ENCODE peak calls at places on chromosomes 12 and 14, in nine cellular contexts. C is breast epithelium; Y is fibroblast of the conjunctiva; B is aorta; K is NCI-H1436; S is pancreas; Z is mesothelial cell of epicardium; L is HTR-8/SVneo; X is CD8-positive, alpha-beta memory T cell. F is an unnamed sample.

GRCh38 chr14:88233915-88234314 is 89.2 kb downstream of the KCNK10 start:
- DNase-seq in B (no peak), S (no peak), C (no peak), K (no peak), Y (no peak), Z (no peak), X (no peak), L (no peak), F (no peak)

GRCh38 chr12:25328082-25328712 is 77.5 kb upstream of the KRAS start:
- DNase-seq in X (no peak), B (no peak), S (no peak), C (no peak), L (no peak), K (no peak), Y (no peak), Z (no peak), F (no peak)

GRCh38 chr14:32509632-32510187 is 180.6 kb downstream of the AKAP6 start:
- DNase-seq in S (no peak), K (no peak), L (peak), Y (peak), Z (no peak), C (no peak), X (no peak), B (peak), F (no peak)

GRCh38 chr12:53481957-53482586 is 17.2 kb downstream of the MAP3K12 start:
- DNase-seq in X (no peak), C (no peak), B (no peak), L (no peak), Z (no peak), S (no peak), K (no peak), Y (no peak), F (no peak)

GRCh38 chr12:88951177-88951576 is 370.9 kb upstream of the KITLG start:
- DNase-seq in Z (no peak), Y (no peak), B (no peak), S (no peak), K (peak), X (no peak), C (no peak), L (no peak), F (no peak)

GRCh38 chr12:50231346-50231745 is 52.0 kb downstream of the LIMA1 start:
- DNase-seq in X (no peak), C (no peak), S (no peak), Y (no peak), K (no peak), B (no peak), L (no peak), Z (no peak), F (no peak)

GRCh38 chr12:19440019-19440858 is 947 bp downstream of the AEBP2 start:
- DNase-seq in K (peak), Y (peak), C (peak), L (peak), B (peak), S (peak), Z (peak), X (peak), F (peak)

GRCh38 chr14:81348086-81348485 is 52.0 kb downstream of the STON2 start:
- DNase-seq in L (no peak), C (no peak), X (no peak), Z (no peak), B (no peak), K (no peak), Y (no peak), S (no peak), F (no peak)

GRCh38 chr12:41521872-41522379 is 333.8 kb downstream of the PDZRN4 start:
- DNase-seq in X (no peak), Z (no peak), Y (peak), B (no peak), L (peak), K (no peak), C (no peak), S (no peak), F (no peak)